ENCODE peak calls at places on chromosomes 7 and 10, in six cellular contexts. B is body of pancreas, U is ureter, G is Right ventricle myocardium superior, W is GM04504, X is HTR-8/SVneo. T is an unnamed sample.

GRCh38 chr7:92834661-92835139 is 1.7 kb downstream of the CDK6 start:
- DNase-seq in X (peak), G (peak), U (peak), W (no peak), B (peak), T (no peak)

GRCh38 chr10:97713351-97713827 is at the start of gene MARVELD1:
- DNase-seq in W (peak), G (peak), U (peak), B (peak), X (peak), T (no peak)

GRCh38 chr7:52500796-52501195 is 534.6 kb upstream of the POM121L12 start:
- DNase-seq in G (no peak), B (no peak), U (no peak), W (no peak), X (no peak), T (no peak)

GRCh38 chr10:22606164-22606614 is 108.2 kb downstream of the PIP4K2A start:
- DNase-seq in B (peak), X (no peak), G (no peak), W (no peak), U (no peak), T (no peak)

GRCh38 chr10:5446390-5446926 is 34.1 kb downstream of the NET1 start:
- DNase-seq in W (peak), U (peak), G (peak), B (peak), X (peak), T (peak)

GRCh38 chr10:85811405-85811804 is 555.2 kb downstream of the GRID1 start:
- DNase-seq in X (no peak), W (no peak), G (no peak), B (no peak), U (no peak), T (no peak)

GRCh38 chr10:80289451-80290287 is at the start of gene MAT1A:
- DNase-seq in X (peak), U (peak), W (no peak), G (no peak), B (peak), T (no peak)

GRCh38 chr10:8825611-8826010 is 771.1 kb downstream of the GATA3 start:
- DNase-seq in G (no peak), W (no peak), U (no peak), B (no peak), X (no peak), T (no peak)

GRCh38 chr7:107687656-107688055 is 27.0 kb downstream of the SLC26A4 start:
- DNase-seq in X (no peak), B (no peak), U (no peak), G (no peak), W (no peak), T (no peak)

T was measured in AG09309.